ENCODE peak calls at places on chromosomes 11 and 22, in five cellular contexts. N is WTC11; S is activated CD4-positive, alpha-beta T cell treated with anti-CD3 and anti-CD28 coated beads, Interleukin-2, amount 50 U/mL, for 1 hour; H is EH; Z is lung. Y is an unnamed sample.

GRCh38 chr11:66012946-66013761 is 1.3 kb downstream of the CST6 start:
- DNase-seq in H (no peak), N (no peak), S (no peak), Z (no peak), Y (no peak)

GRCh38 chr11:132301465-132301864 is 931.0 kb downstream of the NTM start:
- DNase-seq in S (no peak), N (no peak), Z (no peak), H (no peak), Y (no peak)

GRCh38 chr11:11845066-11845465 is 3.3 kb downstream of the USP47 start:
- DNase-seq in N (no peak), H (no peak), Z (no peak), S (no peak), Y (no peak)

GRCh38 chr22:49965291-49966040 is 4.9 kb downstream of the PIM3 start:
- DNase-seq in S (no peak), H (no peak), Z (no peak), N (peak; percentile 11), Y (no peak)

GRCh38 chr22:35330258-35330861 is 30.7 kb downstream of the TOM1 start:
- DNase-seq in N (no peak), H (peak; percentile 87), S (peak; percentile 49), Z (peak; percentile 75), Y (peak; percentile 87)

GRCh38 chr22:46074771-46075551 is 75.4 kb upstream of the PPARA start:
- DNase-seq in Z (no peak), S (no peak), H (peak; percentile 36), N (no peak), Y (no peak)

GRCh38 chr11:46808804-46809431 is 37.2 kb downstream of the CKAP5 start:
- DNase-seq in N (no peak), H (peak; percentile 72), Z (no peak), S (no peak), Y (peak; percentile 78)

GRCh38 chr11:67645521-67646457 is 4.7 kb downstream of the ACY3 start:
- DNase-seq in H (no peak), Z (no peak), S (no peak), N (peak; percentile 68), Y (no peak)

GRCh38 chr22:44158766-44159165 is 22.0 kb upstream of the PARVG start:
- DNase-seq in H (no peak), S (no peak), N (no peak), Z (no peak), Y (no peak)

GRCh38 chr22:23404689-23405365 is 175.3 kb downstream of the IGLL1 start:
- DNase-seq in S (no peak), H (peak; percentile 65), N (peak; percentile 81), Z (no peak), Y (peak; percentile 59)

GRCh38 chr22:31279821-31280496 is 12.3 kb downstream of the PIK3IP1 start:
- DNase-seq in N (no peak), Z (no peak), S (no peak), H (no peak), Y (no peak)

GRCh38 chr11:114384487-114384886 is 15.8 kb downstream of the C11orf71 start:
- DNase-seq in N (no peak), S (no peak), Z (no peak), H (no peak), Y (no peak)

GRCh38 chr11:85831050-85831449 is 20.1 kb upstream of the SYTL2 start:
- DNase-seq in S (no peak), N (no peak), Z (no peak), H (no peak), Y (no peak)

GRCh38 chr11:22342599-22343138 is 4.5 kb downstream of the SLC17A6 start:
- DNase-seq in N (no peak), H (no peak), S (no peak), Z (no peak), Y (no peak)

GRCh38 chr11:17012712-17013547 is 1.3 kb downstream of the PLEKHA7 start:
- DNase-seq in S (no peak), Z (peak; percentile 46), N (peak; percentile 66), H (peak; percentile 34), Y (peak; percentile 72)

GRCh38 chr11:60301178-60301577 is 20.7 kb downstream of the MS4A4A start:
- DNase-seq in N (no peak), S (no peak), Z (no peak), H (no peak), Y (no peak)

GRCh38 chr22:40583058-40583741 is 53.3 kb downstream of the MRTFA start:
- DNase-seq in N (no peak), S (no peak), Z (no peak), H (no peak), Y (no peak)

GRCh38 chr11:120425527-120425926 is 86.0 kb upstream of the GRIK4 start:
- DNase-seq in S (no peak), Z (no peak), N (no peak), H (no peak), Y (no peak)

GRCh38 chr11:62554377-62554776 is 7.8 kb upstream of the AHNAK start:
- DNase-seq in H (peak; percentile 25), Z (no peak), S (no peak), N (no peak), Y (no peak)

GRCh38 chr22:46061124-46061410 is 84.1 kb upstream of the WNT7B start:
- DNase-seq in Z (no peak), S (no peak), H (no peak), N (peak; percentile 11), Y (no peak)

GRCh38 chr22:30004101-30004500 is 76.2 kb upstream of the HORMAD2 start:
- DNase-seq in S (no peak), Z (no peak), H (peak; percentile 11), N (no peak), Y (no peak)

GRCh38 chr11:110720646-110721283 is 8.5 kb upstream of the ARHGAP20 start:
- DNase-seq in H (peak; percentile 4), N (no peak), Z (no peak), S (no peak), Y (peak; percentile 31)

GRCh38 chr11:64400096-64400495 is 41.1 kb downstream of the RPS6KA4 start:
- DNase-seq in H (no peak), Z (no peak), N (no peak), S (no peak), Y (peak; percentile 20)

GRCh38 chr11:65770951-65771567 is 9.7 kb downstream of the AP5B1 start:
- DNase-seq in H (no peak), N (no peak), Z (no peak), S (no peak), Y (no peak)

GRCh38 chr11:85725510-85726258 is 39.7 kb upstream of the CCDC89 start:
- DNase-seq in S (no peak), H (peak; percentile 95), N (no peak), Z (no peak), Y (peak; percentile 79)

GRCh38 chr11:45383229-45383628 is 97.1 kb upstream of the SYT13 start:
- DNase-seq in N (no peak), H (peak; percentile 55), Z (no peak), S (no peak), Y (peak; percentile 48)

GRCh38 chr11:44243633-44244343 is 66.2 kb downstream of the ALX4 start:
- DNase-seq in S (no peak), H (peak; percentile 82), N (peak; percentile 55), Z (no peak), Y (peak; percentile 80)